ENCODE peak calls at places on chromosome 19, in five cellular contexts. M is K562, N is A549, B is WTC11, X is GM12878. T is an unnamed sample.
A peak's percentile ranks its signal among the peaks of the same experiment; 100 is the strongest.

GRCh38 chr19:12244370-12244769 is 50.3 kb downstream of the ZNF44 start:
- DNase-seq in M (no peak), N (no peak), B (no peak), X (no peak), T (peak; percentile 15)

GRCh38 chr19:38674388-38675133 is 27.1 kb downstream of the ACTN4 start:
- DNase-seq in M (no peak), N (no peak), B (no peak), X (no peak), T (no peak)

GRCh38 chr19:9406798-9407352 is 28.5 kb downstream of the ZNF266 start:
- DNase-seq in M (peak; percentile 81), N (peak; percentile 33), B (peak; percentile 65), X (no peak), T (no peak)

GRCh38 chr19:11191273-11191755 is 6.0 kb downstream of the KANK2 start:
- DNase-seq in M (peak; percentile 82), N (peak; percentile 67), B (peak; percentile 34), X (no peak), T (no peak)

GRCh38 chr19:14393303-14393702 is 12.1 kb downstream of the ADGRE5 start:
- DNase-seq in M (peak; percentile 8), N (no peak), B (peak; percentile 37), X (no peak), T (no peak)

GRCh38 chr19:39166571-39167391 is 30.0 kb upstream of the NCCRP1 start:
- DNase-seq in M (no peak), N (no peak), B (peak; percentile 31), X (no peak), T (no peak)

GRCh38 chr19:21704320-21704719 is 63.1 kb downstream of the ZNF100 start:
- DNase-seq in M (no peak), N (no peak), B (no peak), X (no peak), T (no peak)

GRCh38 chr19:45478454-45479238 is 10.8 kb downstream of the FOSB start:
- DNase-seq in M (peak; percentile 80), N (peak; percentile 89), B (peak; percentile 90), X (peak; percentile 88), T (peak; percentile 89)

GRCh38 chr19:1102407-1103106 is 1.2 kb upstream of the GPX4 start:
- DNase-seq in M (no peak), N (no peak), B (no peak), X (peak; percentile 93), T (peak; percentile 54)

GRCh38 chr19:37963190-37963947 is 56.4 kb downstream of the SIPA1L3 start:
- DNase-seq in M (no peak), N (no peak), B (no peak), X (no peak), T (peak; percentile 24)

GRCh38 chr19:23015660-23016059 is 12.7 kb upstream of the ZNF728 start:
- DNase-seq in M (no peak), N (no peak), B (no peak), X (no peak), T (no peak)

GRCh38 chr19:51462276-51462675 is 4.0 kb upstream of the SIGLEC8 start:
- DNase-seq in M (no peak), N (no peak), B (no peak), X (no peak), T (no peak)

GRCh38 chr19:1421218-1421957 is 14.0 kb downstream of the DAZAP1 start:
- DNase-seq in M (no peak), N (no peak), B (no peak), X (no peak), T (no peak)

GRCh38 chr19:18800636-18801035 is 9.5 kb upstream of the COMP start:
- DNase-seq in M (no peak), N (no peak), B (no peak), X (no peak), T (no peak)

GRCh38 chr19:19443283-19443682 is 37.8 kb downstream of the GATAD2A start:
- DNase-seq in M (no peak), N (no peak), B (no peak), X (no peak), T (no peak)

GRCh38 chr19:35760711-35761349 is 2.9 kb downstream of the PROSER3 start:
- DNase-seq in M (no peak), N (no peak), B (no peak), X (no peak), T (no peak)

GRCh38 chr19:51422053-51422448 is 4.6 kb upstream of the SIGLEC10 start:
- DNase-seq in M (peak; percentile 95), N (peak; percentile 80), B (peak; percentile 97), X (no peak), T (peak; percentile 88)

GRCh38 chr19:39765091-39766076 is 13.3 kb upstream of the LEUTX start:
- DNase-seq in M (peak; percentile 61), N (peak; percentile 41), B (peak; percentile 73), X (no peak), T (peak; percentile 24)

GRCh38 chr19:294819-295686 is 3.9 kb upstream of the PLPP2 start:
- DNase-seq in M (peak; percentile 80), N (peak; percentile 50), B (peak; percentile 79), X (no peak), T (peak; percentile 27)

GRCh38 chr19:14015454-14016035 is 9.4 kb upstream of the RFX1 start:
- DNase-seq in M (peak; percentile 8), N (no peak), B (no peak), X (peak; percentile 94), T (no peak)

GRCh38 chr19:55149078-55150003 is at the start of gene TNNT1:
- DNase-seq in M (no peak), N (no peak), B (peak; percentile 67), X (no peak), T (no peak)

GRCh38 chr19:58182577-58182988 is 278 bp upstream of the ZNF274 start:
- DNase-seq in M (peak; percentile 97), N (no peak), B (no peak), X (no peak), T (peak; percentile 89)

GRCh38 chr19:14097532-14098151 is 7.1 kb upstream of the SAMD1 start:
- DNase-seq in M (peak; percentile 42), N (no peak), B (peak; percentile 53), X (no peak), T (peak; percentile 16)

GRCh38 chr19:58356236-58356970 is 3.1 kb upstream of the A1BG start:
- DNase-seq in M (no peak), N (no peak), B (peak; percentile 27), X (no peak), T (no peak)

GRCh38 chr19:858868-859843 is at the start of gene CFD:
- DNase-seq in M (no peak), N (no peak), B (peak; percentile 22), X (no peak), T (peak; percentile 92)

GRCh38 chr19:45045671-45046353 is 7.0 kb downstream of the CLASRP start:
- DNase-seq in M (no peak), N (no peak), B (no peak), X (no peak), T (no peak)

GRCh38 chr19:23222998-23223652 is 27.1 kb downstream of the ZNF724 start:
- DNase-seq in M (no peak), N (no peak), B (no peak), X (no peak), T (peak; percentile 12)

GRCh38 chr19:35509861-35510625 is 3.4 kb downstream of the DMKN start:
- DNase-seq in M (peak; percentile 93), N (peak; percentile 99), B (peak; percentile 97), X (no peak), T (peak; percentile 28)

GRCh38 chr19:18765224-18765623 is 25.9 kb downstream of the COMP start:
- DNase-seq in M (no peak), N (no peak), B (no peak), X (no peak), T (no peak)

GRCh38 chr19:4922530-4923378 is 13.5 kb downstream of the UHRF1 start:
- DNase-seq in M (no peak), N (no peak), B (no peak), X (no peak), T (no peak)

GRCh38 chr19:14401468-14401867 is 17.7 kb downstream of the DDX39A start:
- DNase-seq in M (peak; percentile 4), N (no peak), B (no peak), X (no peak), T (no peak)

GRCh38 chr19:38862321-38863059 is 12.7 kb upstream of the HNRNPL start:
- DNase-seq in M (no peak), N (no peak), B (no peak), X (no peak), T (no peak)

GRCh38 chr19:1942934-1943555 is 2.1 kb downstream of the CSNK1G2 start:
- DNase-seq in M (no peak), N (no peak), B (no peak), X (no peak), T (no peak)

GRCh38 chr19:53076984-53077383 is 26.2 kb downstream of the ZNF160 start:
- DNase-seq in M (peak; percentile 20), N (no peak), B (peak; percentile 91), X (no peak), T (peak; percentile 53)

GRCh38 chr19:36215276-36216171 is 618 bp downstream of the ZNF146 start:
- DNase-seq in M (no peak), N (peak; percentile 57), B (no peak), X (no peak), T (peak; percentile 25)

GRCh38 chr19:7191946-7192691 is 102.1 kb downstream of the INSR start:
- DNase-seq in M (no peak), N (no peak), B (no peak), X (no peak), T (peak; percentile 81)
- TF ChIP-seq MAX in M (no peak), N (no peak), B (no peak), X (peak; percentile 67), T (peak; percentile 99)

GRCh38 chr19:28831464-28831863 is 381.5 kb downstream of the UQCRFS1 start:
- DNase-seq in M (no peak), N (no peak), B (no peak), X (no peak), T (no peak)
- TF ChIP-seq MAX in M (no peak), N (no peak), B (no peak), X (no peak), T (no peak)

DNA sequence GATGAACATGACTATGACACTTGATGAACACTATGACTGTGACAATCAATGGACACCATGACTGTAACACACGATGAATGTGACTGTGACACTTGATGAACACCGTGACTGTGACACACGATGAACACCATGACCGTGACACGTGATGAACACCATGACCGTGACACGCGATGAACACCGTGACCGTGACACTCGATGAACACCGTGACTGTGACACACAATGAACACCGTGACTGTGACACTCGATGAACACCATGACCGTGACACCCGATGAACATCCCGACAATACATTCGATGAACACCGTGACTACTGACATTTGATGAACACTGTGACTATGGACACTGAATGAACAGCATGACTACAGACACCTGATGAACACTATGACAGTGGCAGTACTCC is 30.9 kb downstream of the ZFR2 start:
- DNase-seq in M (no peak), N (no peak), B (no peak), X (no peak), T (no peak)
- TF ChIP-seq MAX in M (no peak), N (no peak), B (no peak), X (no peak), T (no peak)

GRCh38 chr19:7869910-7870511 is 4.2 kb downstream of the PRR36 start:
- DNase-seq in M (peak; percentile 69), N (no peak), B (peak; percentile 93), X (no peak), T (peak; percentile 85)

GRCh38 chr19:7867092-7867844 is 6.9 kb downstream of the PRR36 start:
- DNase-seq in M (no peak), N (no peak), B (no peak), X (no peak), T (no peak)

GRCh38 chr19:7868326-7868670 is 5.9 kb downstream of the PRR36 start:
- DNase-seq in M (peak; percentile 47), N (no peak), B (no peak), X (no peak), T (no peak)

GRCh38 chr19:7869453-7869909 is 4.7 kb downstream of the PRR36 start:
- DNase-seq in M (peak; percentile 67), N (no peak), B (peak; percentile 85), X (no peak), T (peak; percentile 72)

GRCh38 chr19:7868671-7869452 is 5.3 kb downstream of the PRR36 start:
- DNase-seq in M (peak; percentile 78), N (peak; percentile 83), B (peak; percentile 95), X (peak; percentile 13), T (peak; percentile 96)
- TF ChIP-seq MAX in M (no peak), N (peak; percentile 36), B (no peak), X (no peak), T (peak; percentile 81)

T was measured in NB4.